ENCODE peak calls at places on chromosomes 11 and 22, in ten cellular contexts. L is heart right ventricle; Q is mucosa of gallbladder; A is activated T-cell treated with anti-CD3 and anti-CD28 coated beads for 24 hours; C is NCI-H1417; S is CD4-positive, alpha-beta memory T cell; F is GM23248; M is activated naive CD4-positive, alpha-beta T cell; Y is AG09319; H is adipocyte. N is an unnamed sample.

GRCh38 chr22:32717337-32718240 is 83.9 kb upstream of the TIMP3 start:
- DNase-seq in S (no peak), C (no peak), Y (no peak), H (no peak), Q (no peak), A (no peak), M (no peak), L (peak), F (no peak), N (no peak)

GRCh38 chr11:102592634-102593581 is 32.2 kb downstream of the MMP20 start:
- DNase-seq in Q (no peak), Y (no peak), A (no peak), L (no peak), C (peak), M (no peak), H (no peak), S (no peak), F (peak), N (no peak)

GRCh38 chr11:84476581-84476980 is 1150.6 kb downstream of the DLG2 start:
- DNase-seq in S (no peak), C (no peak), Y (no peak), A (no peak), L (no peak), F (peak), M (no peak), H (no peak), Q (no peak), N (no peak)

GRCh38 chr11:13462311-13462927 is 603 bp downstream of the BTBD10 start:
- DNase-seq in A (peak), F (peak), S (no peak), M (no peak), Q (peak), C (peak), Y (no peak), H (peak), L (peak), N (no peak)

GRCh38 chr11:118609380-118610219 is 2.2 kb downstream of the PHLDB1 start:
- DNase-seq in F (peak), H (peak), L (peak), M (no peak), Q (no peak), S (peak), Y (no peak), A (no peak), C (no peak), N (no peak)

GRCh38 chr11:70481625-70482528 is 83.5 kb downstream of the CTTN start:
- DNase-seq in L (peak), F (peak), C (no peak), H (no peak), A (no peak), Y (peak), M (no peak), Q (peak), S (no peak), N (no peak)

GRCh38 chr11:2385156-2386151 is 8.3 kb downstream of the CD81 start:
- DNase-seq in Q (no peak), C (no peak), F (no peak), H (no peak), L (no peak), S (no peak), M (no peak), Y (no peak), A (no peak), N (no peak)

GRCh38 chr22:27809700-27810365 is 8.3 kb upstream of the MN1 start:
- DNase-seq in F (no peak), L (no peak), Q (no peak), A (no peak), S (no peak), Y (no peak), H (no peak), M (no peak), C (no peak), N (no peak)

GRCh38 chr22:26673485-26673884 is 16.1 kb downstream of the MIAT start:
- DNase-seq in Y (no peak), F (peak), Q (no peak), S (peak), L (no peak), A (peak), H (peak), C (peak), M (no peak), N (no peak)

GRCh38 chr22:42560781-42561180 is 7.0 kb downstream of the SERHL2 start:
- DNase-seq in M (no peak), S (no peak), Y (no peak), A (no peak), F (peak), L (no peak), Q (no peak), C (no peak), H (peak), N (no peak)

GRCh38 chr11:95364324-95365295 is 133.6 kb upstream of the SESN3 start:
- DNase-seq in F (peak), Y (no peak), L (no peak), C (no peak), M (no peak), A (no peak), Q (peak), S (no peak), H (peak), N (no peak)

GRCh38 chr11:78651136-78651775 is 76.6 kb upstream of the NARS2 start:
- DNase-seq in H (no peak), C (no peak), Y (no peak), A (no peak), L (no peak), F (no peak), M (no peak), S (no peak), Q (no peak), N (no peak)

GRCh38 chr11:34960277-34960676 is 43.9 kb downstream of the PDHX start:
- DNase-seq in F (no peak), C (peak), S (no peak), M (no peak), Q (no peak), L (peak), Y (no peak), A (no peak), H (peak), N (no peak)

GRCh38 chr22:20324139-20324516 is 4.3 kb upstream of the DGCR6L start:
- DNase-seq in L (no peak), H (no peak), M (no peak), Q (no peak), F (peak), A (no peak), C (no peak), Y (no peak), S (peak), N (no peak)

GRCh38 chr11:57476883-57477506 is 16.7 kb downstream of the RTN4RL2 start:
- DNase-seq in L (peak), C (peak), S (peak), F (peak), H (peak), Q (peak), A (no peak), Y (no peak), M (no peak), N (no peak)

GRCh38 chr11:96827164-96827563 is 437.4 kb downstream of the JRKL start:
- DNase-seq in Y (no peak), Q (no peak), F (peak), M (no peak), L (no peak), H (peak), C (no peak), S (no peak), A (no peak), N (no peak)

GRCh38 chr11:133747409-133747808 is 97.9 kb downstream of the SPATA19 start:
- DNase-seq in M (no peak), L (no peak), Q (no peak), S (no peak), Y (no peak), H (no peak), F (no peak), A (no peak), C (no peak), N (no peak)

GRCh38 chr11:110467556-110467955 is 37.8 kb downstream of the FDX1 start:
- DNase-seq in Y (no peak), A (no peak), S (no peak), L (no peak), C (no peak), F (no peak), Q (no peak), M (no peak), H (no peak), N (no peak)

GRCh38 chr11:68843052-68843561 is 1.4 kb upstream of the CPT1A start:
- DNase-seq in Q (no peak), L (peak), Y (no peak), S (peak), C (peak), A (peak), M (no peak), H (peak), F (peak), N (no peak)

GRCh38 chr11:31531293-31531692 is 21.7 kb downstream of the ELP4 start:
- DNase-seq in Q (no peak), F (no peak), S (no peak), C (no peak), H (no peak), M (no peak), Y (no peak), L (no peak), A (no peak), N (no peak)

GRCh38 chr11:57647960-57648776 is 1.5 kb downstream of the YPEL4 start:
- DNase-seq in H (peak), C (peak), S (no peak), Q (no peak), A (no peak), L (no peak), M (no peak), F (peak), Y (no peak), N (no peak)

GRCh38 chr22:21761994-21762680 is 26.5 kb upstream of the YPEL1 start:
- DNase-seq in H (no peak), F (no peak), L (no peak), Q (no peak), Y (no peak), M (no peak), A (no peak), S (no peak), C (no peak), N (no peak)

GRCh38 chr22:42757475-42757874 is 36.8 kb upstream of the A4GALT start:
- DNase-seq in C (no peak), F (peak), L (no peak), Q (no peak), S (no peak), M (no peak), H (no peak), A (no peak), Y (no peak), N (no peak)

GRCh38 chr22:19875061-19875530 is 20.4 kb upstream of the GNB1L start:
- DNase-seq in M (no peak), Q (no peak), F (no peak), C (no peak), L (no peak), A (no peak), Y (no peak), S (no peak), H (no peak), N (no peak)

GRCh38 chr22:27212617-27213177 is 555.3 kb downstream of the MIAT start:
- DNase-seq in F (peak), A (no peak), H (peak), Q (peak), C (no peak), L (peak), S (no peak), Y (peak), M (no peak), N (no peak)

GRCh38 chr22:17352798-17353197 is 16.5 kb upstream of the CECR2 start:
- DNase-seq in M (no peak), C (no peak), Y (no peak), L (no peak), A (no peak), H (no peak), Q (no peak), F (no peak), S (no peak), N (no peak)

N was measured in D721Med.